ENCODE peak calls at places on chromosomes 13 and 19, in six cellular contexts. S is colonic mucosa, C is adrenal gland, V is heart right ventricle, E is uterus, D is gastrocnemius medialis. A is an unnamed sample.
A peak's percentile ranks its signal among the peaks of the same experiment; 100 is the strongest.

GRCh38 chr13:108342369-108343289 is 73.1 kb downstream of the TNFSF13B start:
- DNase-seq in S (no peak), V (no peak), C (no peak), D (no peak), E (no peak), A (no peak)

GRCh38 chr13:97004096-97004876 is 10.0 kb upstream of the OXGR1 start:
- DNase-seq in D (no peak), V (no peak), S (no peak), E (no peak), C (no peak), A (no peak)

GRCh38 chr19:33866696-33867095 is 70.0 kb downstream of the KCTD15 start:
- DNase-seq in S (no peak), C (peak; percentile 25), E (no peak), V (no peak), D (no peak), A (no peak)

GRCh38 chr13:69556540-69557196 is 551.0 kb upstream of the ATXN8OS start:
- DNase-seq in V (no peak), E (no peak), D (no peak), C (no peak), S (no peak), A (no peak)

GRCh38 chr13:76285463-76285862 is 600.7 kb downstream of the KCTD12 start:
- DNase-seq in S (no peak), D (no peak), E (no peak), C (no peak), V (no peak), A (no peak)

GRCh38 chr13:38883783-38884182 is 106.8 kb downstream of the STOML3 start:
- DNase-seq in D (no peak), S (no peak), C (no peak), V (no peak), E (no peak), A (no peak)

GRCh38 chr13:40985596-40986327 is 33.4 kb downstream of the ELF1 start:
- DNase-seq in D (no peak), C (no peak), E (no peak), S (no peak), V (no peak), A (no peak)

GRCh38 chr19:33311326-33311682 is 9.0 kb upstream of the CEBPA start:
- DNase-seq in D (no peak), C (peak; percentile 18), V (no peak), E (no peak), S (peak; percentile 70), A (peak; percentile 59)

GRCh38 chr19:50736338-50736737 is 13.2 kb downstream of the CLEC11A start:
- DNase-seq in V (no peak), E (no peak), C (no peak), S (no peak), D (no peak), A (no peak)

GRCh38 chr13:39956036-39956435 is 300.6 kb downstream of the COG6 start:
- DNase-seq in D (no peak), V (no peak), E (no peak), C (no peak), S (no peak), A (no peak)

GRCh38 chr19:756232-756631 is 5.3 kb downstream of the MISP start:
- DNase-seq in V (no peak), S (no peak), E (no peak), C (no peak), D (no peak), A (no peak)

GRCh38 chr13:30561506-30561905 is 56.2 kb upstream of the USPL1 start:
- DNase-seq in E (no peak), S (no peak), D (no peak), V (no peak), C (no peak), A (no peak)

GRCh38 chr13:50082426-50083283 is 67.4 kb downstream of the KCNRG start:
- DNase-seq in S (peak; percentile 94), C (peak; percentile 84), D (peak; percentile 34), E (peak; percentile 60), V (peak; percentile 37), A (peak; percentile 68)

GRCh38 chr19:3759482-3760254 is 1.8 kb downstream of the APBA3 start:
- DNase-seq in C (no peak), D (no peak), E (no peak), S (no peak), V (no peak), A (no peak)

GRCh38 chr19:49809155-49809986 is 3.7 kb downstream of the FUZ start:
- DNase-seq in E (peak; percentile 39), V (peak; percentile 64), D (peak; percentile 65), C (peak; percentile 86), S (peak; percentile 67), A (peak; percentile 72)

GRCh38 chr13:83184819-83185218 is 697.5 kb downstream of the SLITRK1 start:
- DNase-seq in S (no peak), D (no peak), E (no peak), V (no peak), C (no peak), A (no peak)

GRCh38 chr19:5693195-5694166 is 3.4 kb downstream of the RPL36 start:
- DNase-seq in V (no peak), D (no peak), C (no peak), S (no peak), E (no peak), A (no peak)

GRCh38 chr19:52297601-52298358 is 811 bp downstream of the ZNF480 start:
- DNase-seq in E (no peak), S (peak; percentile 19), V (peak; percentile 5), D (no peak), C (no peak), A (no peak)

GRCh38 chr19:34265221-34265650 is 10.9 kb downstream of the GARRE1 start:
- DNase-seq in C (no peak), E (peak; percentile 31), D (no peak), S (no peak), V (peak; percentile 41), A (no peak)

GRCh38 chr19:4732680-4733114 is 9.1 kb upstream of the DPP9 start:
- DNase-seq in D (no peak), E (peak; percentile 59), S (peak; percentile 47), C (peak; percentile 77), V (peak; percentile 44), A (no peak)

GRCh38 chr13:69124996-69125395 is 982.6 kb upstream of the ATXN8OS start:
- DNase-seq in V (no peak), E (no peak), C (no peak), D (no peak), S (no peak), A (no peak)

GRCh38 chr19:23810496-23810895 is 51.8 kb upstream of the ZNF681 start:
- DNase-seq in E (no peak), D (no peak), V (no peak), S (no peak), C (peak; percentile 64), A (no peak)

GRCh38 chr19:18868380-18869230 is 27.4 kb downstream of the CERS1 start:
- DNase-seq in E (no peak), S (no peak), V (no peak), D (no peak), C (no peak), A (no peak)

DNA sequence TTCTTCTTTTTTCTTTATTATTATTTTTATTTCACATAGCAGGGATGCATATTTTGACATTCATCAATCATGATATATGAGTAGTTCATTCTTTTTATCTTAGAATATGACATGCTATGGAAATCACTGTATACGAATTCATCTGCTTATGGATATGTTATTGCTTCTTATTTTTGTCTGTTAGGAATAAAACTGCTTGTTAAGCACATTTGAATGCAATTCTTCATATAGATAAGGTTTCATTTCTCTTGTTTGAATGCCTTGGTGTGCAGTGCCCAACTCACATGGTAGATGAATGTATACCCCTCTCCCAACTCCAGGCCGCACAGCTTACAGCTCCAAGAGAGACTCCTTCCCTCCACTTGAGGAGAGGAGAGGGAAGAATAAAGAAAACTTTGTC is 11.3 kb downstream of the ZNF776 start:
- DNase-seq in E (no peak), C (no peak), V (no peak), D (no peak), S (no peak), A (no peak)
- H3K9me3 ChIP-seq in E (no peaks in the 10 kb centered on the region), C (no peaks in the 10 kb centered on the region), V (peaks cover 50% of the 10 kb centered on the region), D (no peaks in the 10 kb centered on the region), S (peaks cover 9% of the 10 kb centered on the region), A (peaks cover 23% of the 10 kb centered on the region)

DNA sequence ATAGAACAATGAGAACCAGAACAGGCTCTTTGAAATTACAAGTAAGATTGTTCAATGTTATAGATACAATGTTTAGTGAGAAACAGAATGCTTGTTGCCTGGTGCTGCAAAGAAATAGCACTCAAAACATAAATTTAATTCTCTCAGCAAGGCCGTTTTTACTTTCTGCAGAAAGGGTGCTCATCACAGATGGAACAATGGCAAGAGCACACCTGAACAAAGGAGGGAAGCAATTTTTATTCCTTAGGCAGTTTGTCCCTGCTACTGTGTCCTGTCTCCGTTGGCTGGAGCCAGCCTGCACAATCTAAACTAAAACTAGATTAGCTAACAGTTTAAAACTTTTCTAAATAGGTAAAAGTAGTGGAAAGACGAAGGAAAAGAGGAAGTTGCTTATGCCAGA is 10.4 kb upstream of the ZNF8 start:
- DNase-seq in C (no peak), V (no peak), D (no peak), E (no peak), S (no peak), A (no peak)
- H3K9me3 ChIP-seq in C (no peaks in the 10 kb centered on the region), V (peaks cover 100% of the 10 kb centered on the region), D (peaks cover 93% of the 10 kb centered on the region), E (no peaks in the 10 kb centered on the region), S (peaks cover 29% of the 10 kb centered on the region), A (peaks cover 98% of the 10 kb centered on the region)

GRCh38 chr19:29371766-29372415 is 153.9 kb upstream of the VSTM2B start:
- DNase-seq in D (no peak), V (no peak), C (peak; percentile 7), S (no peak), E (no peak), A (no peak)
- H3K9me3 ChIP-seq in D (no peaks in the 10 kb centered on the region), V (no peaks in the 10 kb centered on the region), C (no peaks in the 10 kb centered on the region), S (no peaks in the 10 kb centered on the region), E (no peaks in the 10 kb centered on the region), A (no peaks in the 10 kb centered on the region)

DNA sequence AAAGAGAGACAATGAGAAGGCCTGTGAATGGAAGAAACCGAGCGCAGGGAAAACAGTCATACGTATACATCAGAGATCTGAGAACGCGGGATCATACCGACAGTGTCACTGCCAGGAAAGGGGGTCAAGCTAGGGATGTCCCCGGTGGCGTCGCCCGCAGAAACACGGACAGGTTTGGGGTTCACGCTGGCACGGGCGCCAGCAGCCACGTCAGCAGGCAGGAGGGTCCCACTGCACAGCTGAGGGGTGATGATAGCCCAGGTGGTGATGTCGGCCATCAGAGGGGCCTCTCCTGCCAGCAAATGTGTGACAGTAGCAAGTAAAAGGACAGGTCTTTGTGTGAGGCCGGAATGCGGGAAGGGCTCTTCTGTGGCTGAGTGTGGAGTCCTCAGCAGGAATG is 3.4 kb upstream of the ZNF229 start:
- DNase-seq in D (no peak), C (no peak), S (no peak), V (no peak), E (no peak), A (no peak)
- H3K9me3 ChIP-seq in D (peaks cover 14% of the 10 kb centered on the region), C (no peaks in the 10 kb centered on the region), S (no peaks in the 10 kb centered on the region), V (peaks cover 50% of the 10 kb centered on the region), E (no peaks in the 10 kb centered on the region), A (peaks cover 25% of the 10 kb centered on the region)

GRCh38 chr19:54790711-54791110 is 12.7 kb upstream of the KIR2DL4 start:
- DNase-seq in S (peak; percentile 0), V (no peak), E (no peak), D (no peak), C (no peak), A (no peak)
- H3K9me3 ChIP-seq in S (no peaks in the 10 kb centered on the region), V (no peaks in the 10 kb centered on the region), E (no peaks in the 10 kb centered on the region), D (no peaks in the 10 kb centered on the region), C (no peaks in the 10 kb centered on the region), A (no peaks in the 10 kb centered on the region)

A was measured in psoas muscle.